ENCODE peak calls at places on chromosomes 2 and 18, in five cellular contexts. X is thoracic aorta, E is HCT116, M is left lung, U is GM12878. O is an unnamed sample.

GRCh38 chr2:117972466-117973123 is 41.3 kb downstream of the CCDC93 start:
- ATAC-seq in E (no peak), U (no peak), X (no peak), M (peak; percentile 59), O (no peak)

GRCh38 chr18:53950545-53950944 is 273.9 kb downstream of the MBD2 start:
- ATAC-seq in U (no peak), E (no peak), M (peak; percentile 65), X (no peak), O (no peak)

GRCh38 chr2:14915983-14916382 is 283.5 kb downstream of the LRATD1 start:
- ATAC-seq in X (no peak), M (no peak), U (no peak), E (no peak), O (no peak)

GRCh38 chr18:13184396-13184795 is 34.2 kb upstream of the LDLRAD4 start:
- ATAC-seq in U (no peak), E (no peak), X (no peak), M (no peak), O (no peak)

GRCh38 chr2:152647417-152648010 is 69.7 kb downstream of the PRPF40A start:
- ATAC-seq in X (no peak), U (no peak), M (peak; percentile 78), E (no peak), O (no peak)

GRCh38 chr18:75247041-75247551 is 36.5 kb downstream of the TSHZ1 start:
- ATAC-seq in E (no peak), M (peak; percentile 13), U (peak; percentile 58), X (no peak), O (no peak)

GRCh38 chr2:53452957-53453748 is 314.5 kb upstream of the CHAC2 start:
- ATAC-seq in U (no peak), X (no peak), E (no peak), M (peak; percentile 31), O (no peak)

GRCh38 chr2:64670047-64670446 is 16.3 kb upstream of the SERTAD2 start:
- ATAC-seq in M (no peak), X (no peak), E (no peak), U (no peak), O (no peak)

GRCh38 chr2:227783404-227784138 is 30.1 kb upstream of the CCL20 start:
- ATAC-seq in E (no peak), U (peak; percentile 91), X (no peak), M (peak; percentile 60), O (peak; percentile 87)

GRCh38 chr2:182999348-183000028 is 38.8 kb downstream of the NCKAP1 start:
- ATAC-seq in M (no peak), U (no peak), X (no peak), E (no peak), O (no peak)

GRCh38 chr18:51107082-51107481 is 77.1 kb downstream of the SMAD4 start:
- ATAC-seq in M (peak; percentile 20), E (no peak), U (peak; percentile 43), X (no peak), O (peak; percentile 72)

GRCh38 chr2:134218414-134218813 is 35.5 kb upstream of the MGAT5 start:
- ATAC-seq in M (no peak), X (no peak), U (peak; percentile 69), E (no peak), O (peak; percentile 83)

GRCh38 chr2:184419744-184420143 is 178.6 kb upstream of the ZNF804A start:
- ATAC-seq in U (peak; percentile 25), E (no peak), X (no peak), M (no peak), O (no peak)

GRCh38 chr2:239979243-239980023 is 45.7 kb downstream of the NDUFA10 start:
- ATAC-seq in M (peak; percentile 59), E (no peak), X (no peak), U (no peak), O (no peak)

GRCh38 chr2:44168684-44169154 is at the start of gene PPM1B:
- ATAC-seq in E (peak; percentile 75), M (peak; percentile 89), X (no peak), U (peak; percentile 79), O (peak; percentile 91)

GRCh38 chr2:68857855-68858456 is 13.2 kb downstream of the BMP10 start:
- ATAC-seq in M (peak; percentile 64), X (no peak), E (no peak), U (no peak), O (peak; percentile 96)

GRCh38 chr2:4140284-4140962 is 437.0 kb downstream of the DCDC2C start:
- ATAC-seq in E (no peak), X (no peak), U (no peak), M (peak; percentile 93), O (no peak)

GRCh38 chr2:73614997-73615396 is 27.2 kb downstream of the NAT8 start:
- ATAC-seq in E (no peak), M (no peak), X (no peak), U (no peak), O (no peak)

GRCh38 chr2:235070063-235070706 is 118.4 kb downstream of the SH3BP4 start:
- ATAC-seq in E (no peak), M (no peak), X (no peak), U (no peak), O (no peak)

GRCh38 chr2:173659522-173659921 is 304.9 kb downstream of the CDCA7 start:
- ATAC-seq in U (no peak), X (no peak), E (peak; percentile 33), M (no peak), O (no peak)

GRCh38 chr2:20339012-20339411 is 11.6 kb downstream of the PUM2 start:
- ATAC-seq in X (no peak), E (no peak), M (no peak), U (no peak), O (no peak)

GRCh38 chr18:41170346-41170745 is 784.7 kb upstream of the PIK3C3 start:
- ATAC-seq in U (no peak), E (no peak), M (no peak), X (no peak), O (no peak)

GRCh38 chr2:234488913-234489451 is 7.9 kb downstream of the ARL4C start:
- ATAC-seq in E (no peak), M (no peak), U (peak; percentile 77), X (no peak), O (peak; percentile 87)

GRCh38 chr2:219400562-219400961 is 12.8 kb upstream of the DNPEP start:
- ATAC-seq in E (no peak), X (no peak), M (no peak), U (no peak), O (no peak)

GRCh38 chr2:112985090-112985489 is 7.3 kb downstream of the IL36G start:
- ATAC-seq in X (no peak), U (no peak), M (no peak), E (no peak), O (peak; percentile 75)

GRCh38 chr2:127641846-127642510 is 4.0 kb upstream of the GPR17 start:
- ATAC-seq in E (no peak), U (no peak), X (no peak), M (no peak), O (no peak)

GRCh38 chr2:2902551-2903216 is 474.9 kb downstream of the EIPR1 start:
- ATAC-seq in E (no peak), M (no peak), X (no peak), U (no peak), O (no peak)

GRCh38 chr2:203822240-203822639 is 45.3 kb upstream of the CTLA4 start:
- ATAC-seq in M (no peak), E (no peak), X (no peak), U (no peak), O (no peak)

GRCh38 chr2:219406861-219407230 is 11.3 kb upstream of the DES start:
- ATAC-seq in U (no peak), X (peak; percentile 67), M (no peak), E (no peak), O (no peak)

GRCh38 chr2:43934567-43934966 is 61.2 kb downstream of the LRPPRC start:
- ATAC-seq in E (no peak), M (no peak), U (no peak), X (no peak), O (no peak)

O was measured in stimulated activated memory B cell treated with anti-CD40 and anti-IgM and Interleukin-4, amounts not matched to agents 10 μg/mL and 1 μg/mL and 100 μg/mL, for 72 hours.